ENCODE peak calls at places on chromosomes 13 and 19, in four cellular contexts. K is astrocyte, X is K562, D is OCI-LY7. A is an unnamed sample.

GRCh38 chr13:33388254-33388998 is 102.9 kb upstream of the STARD13 start:
- DNase-seq in X (no peak), D (no peak), K (no peak), A (no peak)

GRCh38 chr19:35408284-35409171 is 37.7 kb downstream of the GPR42 start:
- DNase-seq in K (no peak), X (no peak), D (peak), A (no peak)

GRCh38 chr13:112960671-112961070 is 8.3 kb upstream of the MCF2L start:
- DNase-seq in K (no peak), X (no peak), D (no peak), A (no peak)

GRCh38 chr13:94390881-94391280 is 88.6 kb downstream of the DCT start:
- DNase-seq in K (peak), X (no peak), D (no peak), A (no peak)

GRCh38 chr13:24149306-24150032 is 11.1 kb upstream of the SPATA13 start:
- DNase-seq in X (no peak), D (no peak), K (peak), A (no peak)

GRCh38 chr13:102729560-102730275 is 34.9 kb upstream of the METTL21C start:
- DNase-seq in D (no peak), K (peak), X (no peak), A (no peak)

GRCh38 chr13:42066542-42066941 is 18.1 kb downstream of the DGKH start:
- DNase-seq in K (peak), X (no peak), D (no peak), A (no peak)

GRCh38 chr13:23876265-23876664 is 12.9 kb downstream of the MIPEP start:
- DNase-seq in D (peak), K (no peak), X (no peak), A (no peak)

GRCh38 chr13:94811753-94812152 is 99.4 kb upstream of the SOX21 start:
- DNase-seq in D (no peak), X (no peak), K (no peak), A (no peak)

GRCh38 chr13:20165417-20166257 is 4.8 kb upstream of the GJA3 start:
- DNase-seq in X (no peak), D (no peak), K (no peak), A (no peak)

GRCh38 chr19:41694831-41695635 is 7.0 kb upstream of the CEACAM7 start:
- DNase-seq in D (no peak), K (no peak), X (no peak), A (no peak)

GRCh38 chr13:113837554-113838355 is 26.1 kb downstream of the GAS6 start:
- DNase-seq in D (no peak), K (peak), X (peak), A (no peak)

GRCh38 chr13:32033744-32034143 is 2.2 kb downstream of the FRY start:
- DNase-seq in K (no peak), D (no peak), X (no peak), A (no peak)

GRCh38 chr13:74250738-74251190 is 116.6 kb upstream of the KLF12 start:
- DNase-seq in D (no peak), K (peak), X (no peak), A (no peak)

GRCh38 chr19:3547301-3547731 is 8.3 kb downstream of the TEKTIP1 start:
- DNase-seq in D (peak), K (no peak), X (peak), A (peak)

GRCh38 chr13:20182231-20182846 is 10.4 kb downstream of the GJB2 start:
- DNase-seq in K (peak), D (peak), X (peak), A (peak)

GRCh38 chr13:49367640-49368431 is 76.0 kb downstream of the CAB39L start:
- DNase-seq in D (no peak), K (peak), X (no peak), A (no peak)

DNA sequence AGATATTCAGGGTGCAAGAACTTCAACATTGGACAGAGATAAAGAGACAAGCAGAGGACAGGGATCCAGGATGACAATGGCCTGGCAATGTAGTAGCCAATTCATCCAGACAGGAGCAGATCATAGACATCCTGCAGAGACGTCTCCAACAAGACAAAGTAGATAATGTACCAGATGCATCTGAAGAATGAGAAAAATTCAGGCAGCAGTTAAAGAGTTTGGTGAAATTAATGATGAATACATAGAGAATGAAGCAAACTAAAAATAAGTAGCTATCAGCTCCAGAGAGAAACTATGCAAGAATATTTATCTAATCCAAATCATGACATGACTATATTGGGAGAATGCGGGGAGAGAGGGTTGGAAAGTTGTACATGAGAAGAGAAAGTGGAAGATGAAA is 278.4 kb upstream of the DACH1 start:
- DNase-seq in K (peak), D (no peak), X (no peak), A (no peak)
- H3K4me2 ChIP-seq in K (peak), D (no peak), X (no peak), A (no peak)

DNA sequence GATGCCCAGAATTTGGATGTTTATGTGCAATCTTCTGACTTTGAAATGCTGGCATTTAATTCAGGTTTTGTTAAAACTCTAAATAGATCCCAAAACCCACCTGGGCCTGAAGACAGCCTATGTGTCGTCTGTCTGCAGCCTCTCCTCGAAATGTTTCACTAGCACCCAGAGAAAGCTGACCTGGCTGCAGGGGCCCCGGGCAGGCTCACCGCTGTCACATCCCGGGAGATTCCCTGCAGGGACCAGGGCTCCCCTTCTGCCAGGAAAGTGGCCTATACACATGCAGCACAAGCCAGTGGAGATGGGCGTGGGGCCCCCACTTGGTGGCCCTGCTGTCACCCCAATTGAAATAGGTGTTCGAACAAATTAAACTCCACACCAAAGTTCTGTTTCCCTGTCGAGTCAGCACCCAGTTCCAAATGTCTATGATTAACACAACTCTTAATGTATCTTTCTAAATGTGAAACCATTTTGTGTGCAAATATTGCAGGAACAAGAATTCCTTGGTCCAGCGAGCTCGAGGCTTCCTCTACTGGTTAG is 145.8 kb upstream of the ZNF507 start:
- DNase-seq in D (no peak), K (no peak), X (no peak), A (no peak)
- H3K4me2 ChIP-seq in D (no peak), K (no peak), X (no peak), A (no peak)

DNA sequence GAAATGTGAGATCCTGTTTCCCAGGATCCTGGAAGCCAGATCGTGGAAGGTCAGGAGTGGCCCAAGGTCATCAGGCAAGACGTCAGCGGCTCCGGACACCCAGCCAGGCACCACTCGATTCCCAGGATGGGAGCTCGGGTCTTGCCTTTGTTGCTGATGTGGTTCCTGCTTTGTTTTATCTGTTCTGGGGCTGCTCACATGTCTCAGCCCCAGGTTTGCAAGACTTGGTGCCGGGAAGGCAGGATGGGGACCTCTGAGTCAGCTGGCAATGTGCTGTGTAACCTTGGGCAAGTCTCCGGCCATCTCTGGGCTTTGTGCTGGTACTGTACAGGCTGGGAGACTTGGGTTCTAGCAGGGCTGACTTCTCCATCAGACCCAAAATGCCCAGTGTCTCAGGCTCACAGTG is 1.4 kb upstream of the FCHO1 start:
- DNase-seq in K (no peak), D (peak), X (no peak), A (peak)
- H3K4me2 ChIP-seq in K (no peak), D (peak), X (peak), A (peak)

GRCh38 chr13:79318664-79319063 is 87.4 kb downstream of the RBM26 start:
- DNase-seq in D (no peak), K (no peak), X (no peak), A (no peak)
- H3K4me2 ChIP-seq in D (no peak), K (no peak), X (no peak), A (no peak)

GRCh38 chr19:38635483-38636399 is 11.7 kb upstream of the ACTN4 start:
- DNase-seq in D (no peak), X (no peak), K (no peak), A (no peak)
- H3K4me2 ChIP-seq in D (no peak), X (no peak), K (no peak), A (no peak)

GRCh38 chr13:91105270-91105669 is 242.2 kb upstream of the MIR17HG start:
- DNase-seq in K (no peak), D (no peak), X (no peak), A (no peak)
- H3K4me2 ChIP-seq in K (no peak), D (no peak), X (no peak), A (no peak)

DNA sequence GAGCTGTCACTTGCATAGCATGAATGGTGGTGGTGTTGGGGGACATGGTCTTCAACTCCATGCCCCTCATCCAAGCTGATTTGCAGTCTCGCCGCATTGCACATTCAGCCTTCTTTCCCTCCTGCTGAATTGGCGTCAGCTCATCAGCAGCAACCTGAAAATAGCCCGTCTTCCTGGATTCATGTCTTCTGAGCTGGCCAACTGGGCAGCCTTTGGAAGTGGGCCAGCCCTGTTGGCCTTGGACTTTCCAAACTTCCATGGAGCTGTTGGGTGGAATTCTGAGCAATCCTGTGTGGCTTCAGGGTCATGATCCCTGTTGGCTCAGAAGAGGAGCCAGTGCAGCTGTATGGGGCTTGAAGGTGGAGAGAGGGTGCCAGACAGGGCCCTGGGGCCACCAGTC is 68.8 kb downstream of the ZNF536 start:
- DNase-seq in K (no peak), X (no peak), D (no peak), A (no peak)
- H3K4me2 ChIP-seq in K (no peak), X (no peak), D (no peak), A (no peak)

GRCh38 chr19:17415107-17415506 is 4.7 kb upstream of the MVB12A start:
- DNase-seq in X (no peak), K (no peak), D (no peak), A (no peak)
- H3K4me2 ChIP-seq in X (no peak), K (no peak), D (no peak), A (no peak)

A was measured in DND-41.